ENCODE peak calls at places on chromosomes 6 and 20, in eight cellular contexts. U is ELF-1; W is psoas muscle; B is progenitor cell of endocrine pancreas; N is NCI-H1436 treated with DMSO at 0.1 percent for 48 hours; Z is CD4-positive, alpha-beta T cell; C is GM03348; J is activated CD8-positive, alpha-beta memory T cell treated with anti-CD3 and anti-CD28 coated beads for 24 hours. F is an unnamed sample.

GRCh38 chr20:29297411-29298270 is 1959.8 kb upstream of the DEFB115 start:
- DNase-seq in U (no peak), W (no peak), B (no peak), N (no peak), Z (no peak), C (no peak), J (no peak), F (no peak)

GRCh38 chr6:41965429-41966213 is 24.0 kb upstream of the CCND3 start:
- DNase-seq in U (peak; percentile 95), W (no peak), B (no peak), N (no peak), Z (no peak), C (no peak), J (peak; percentile 47), F (no peak)

GRCh38 chr6:105790635-105791034 is 295.5 kb upstream of the PRDM1 start:
- DNase-seq in U (no peak), W (no peak), B (no peak), N (no peak), Z (no peak), C (no peak), J (no peak), F (no peak)

GRCh38 chr6:83384751-83385150 is 46.1 kb downstream of the ME1 start:
- DNase-seq in U (no peak), W (no peak), B (no peak), N (no peak), Z (no peak), C (no peak), J (no peak), F (no peak)

GRCh38 chr6:4649728-4650127 is 126.5 kb upstream of the CDYL start:
- DNase-seq in U (no peak), W (no peak), B (no peak), N (no peak), Z (no peak), C (no peak), J (no peak), F (no peak)

GRCh38 chr6:44925100-44925739 is 402.9 kb upstream of the RUNX2 start:
- DNase-seq in U (peak; percentile 5), W (no peak), B (no peak), N (peak; percentile 56), Z (no peak), C (peak; percentile 15), J (no peak), F (peak; percentile 49)

GRCh38 chr20:19789446-19789845 is 31.4 kb downstream of the RIN2 start:
- DNase-seq in U (no peak), W (no peak), B (no peak), N (no peak), Z (no peak), C (no peak), J (no peak), F (no peak)

GRCh38 chr6:20805027-20805426 is 270.8 kb downstream of the CDKAL1 start:
- DNase-seq in U (no peak), W (no peak), B (no peak), N (no peak), Z (no peak), C (no peak), J (no peak), F (no peak)

GRCh38 chr6:24043848-24044247 is 82.2 kb upstream of the NRSN1 start:
- DNase-seq in U (no peak), W (no peak), B (no peak), N (no peak), Z (no peak), C (no peak), J (no peak), F (no peak)

GRCh38 chr6:1416191-1416764 is 26.9 kb downstream of the FOXF2 start:
- DNase-seq in U (peak; percentile 30), W (no peak), B (no peak), N (no peak), Z (no peak), C (no peak), J (no peak), F (no peak)

GRCh38 chr6:15327271-15327670 is 81.4 kb downstream of the JARID2 start:
- DNase-seq in U (no peak), W (no peak), B (no peak), N (no peak), Z (peak; percentile 7), C (no peak), J (no peak), F (no peak)

GRCh38 chr6:80454661-80455365 is 348.3 kb downstream of the BCKDHB start:
- DNase-seq in U (no peak), W (no peak), B (no peak), N (no peak), Z (no peak), C (no peak), J (no peak), F (peak; percentile 35)

GRCh38 chr6:35181313-35181932 is 32.3 kb upstream of the SCUBE3 start:
- DNase-seq in U (no peak), W (no peak), B (no peak), N (no peak), Z (no peak), C (peak; percentile 44), J (no peak), F (peak; percentile 74)

GRCh38 chr6:91710356-91710755 is 1123.5 kb upstream of the MAP3K7 start:
- DNase-seq in U (no peak), W (no peak), B (no peak), N (no peak), Z (no peak), C (no peak), J (no peak), F (no peak)

GRCh38 chr6:28353981-28354676 is 4.4 kb downstream of the ZKSCAN3 start:
- DNase-seq in U (no peak), W (peak; percentile 63), B (no peak), N (peak; percentile 36), Z (no peak), C (no peak), J (no peak), F (peak; percentile 27)

GRCh38 chr6:158854214-158855101 is 35.3 kb upstream of the EZR start:
- DNase-seq in U (peak; percentile 53), W (no peak), B (no peak), N (no peak), Z (peak; percentile 5), C (no peak), J (peak; percentile 64), F (peak; percentile 32)

GRCh38 chr6:68635706-68636513 is 828 bp downstream of the ADGRB3 start:
- DNase-seq in U (peak; percentile 23), W (no peak), B (no peak), N (peak; percentile 52), Z (no peak), C (peak; percentile 22), J (no peak), F (no peak)

GRCh38 chr6:142868917-142869316 is 76.1 kb downstream of the HIVEP2 start:
- DNase-seq in U (no peak), W (no peak), B (no peak), N (no peak), Z (no peak), C (no peak), J (no peak), F (no peak)

GRCh38 chr6:158766621-158767435 is 52.3 kb downstream of the EZR start:
- DNase-seq in U (no peak), W (no peak), B (no peak), N (no peak), Z (no peak), C (no peak), J (no peak), F (no peak)

GRCh38 chr20:55947701-55948100 is 57.6 kb downstream of the CBLN4 start:
- DNase-seq in U (no peak), W (no peak), B (no peak), N (no peak), Z (no peak), C (no peak), J (no peak), F (no peak)